ENCODE peak calls at places on chromosomes 6 and 20, in ten cellular contexts. C is osteoblast; S is lung; F is A549; Y is AG04450; X is colonic mucosa; E is left lung; R is CD8-positive, alpha-beta T cell; U is cardiac muscle cell; G is mammary epithelial cell. L is an unnamed sample.

GRCh38 chr20:38049800-38050199 is 16.3 kb downstream of the RPRD1B start:
- DNase-seq in C (peak; percentile 59), S (no peak), F (no peak), Y (peak; percentile 48), X (no peak), E (no peak), R (no peak), U (no peak), G (peak; percentile 92), L (no peak)

GRCh38 chr20:44384423-44385027 is 29.0 kb downstream of the HNF4A start:
- DNase-seq in C (peak; percentile 89), S (peak; percentile 84), F (peak; percentile 56), Y (peak; percentile 16), X (peak; percentile 93), E (peak; percentile 74), R (peak; percentile 76), U (peak; percentile 84), G (peak; percentile 61), L (peak; percentile 80)

GRCh38 chr20:57498425-57499400 is 26.2 kb downstream of the CTCFL start:
- DNase-seq in C (no peak), S (no peak), F (no peak), Y (no peak), X (peak; percentile 40), E (no peak), R (no peak), U (peak; percentile 78), G (no peak), L (no peak)

GRCh38 chr6:39053854-39054576 is 5.4 kb downstream of the GLP1R start:
- DNase-seq in C (peak; percentile 58), S (no peak), F (no peak), Y (no peak), X (no peak), E (no peak), R (no peak), U (no peak), G (no peak), L (no peak)

GRCh38 chr20:14996883-14997672 is 659.7 kb upstream of the FLRT3 start:
- DNase-seq in C (no peak), S (no peak), F (no peak), Y (no peak), X (no peak), E (no peak), R (no peak), U (no peak), G (peak; percentile 52), L (no peak)

GRCh38 chr6:99613398-99613704 is 6.7 kb downstream of the PRDM13 start:
- DNase-seq in C (peak; percentile 84), S (no peak), F (peak; percentile 31), Y (no peak), X (peak; percentile 41), E (no peak), R (no peak), U (peak; percentile 69), G (no peak), L (no peak)

GRCh38 chr6:30359276-30359675 is 14.3 kb downstream of the RPP21 start:
- DNase-seq in C (no peak), S (no peak), F (no peak), Y (no peak), X (no peak), E (no peak), R (no peak), U (no peak), G (no peak), L (no peak)

GRCh38 chr20:33709398-33709797 is 10.7 kb downstream of the PXMP4 start:
- DNase-seq in C (peak; percentile 56), S (no peak), F (no peak), Y (no peak), X (no peak), E (no peak), R (no peak), U (no peak), G (no peak), L (no peak)

GRCh38 chr6:73606428-73606827 is 47.4 kb downstream of the SLC17A5 start:
- DNase-seq in C (no peak), S (no peak), F (no peak), Y (no peak), X (no peak), E (no peak), R (no peak), U (no peak), G (no peak), L (no peak)

GRCh38 chr6:145789443-145789842 is 25.2 kb downstream of the FBXO30 start:
- DNase-seq in C (no peak), S (no peak), F (no peak), Y (peak; percentile 13), X (no peak), E (no peak), R (no peak), U (no peak), G (no peak), L (no peak)

GRCh38 chr6:136950436-136950835 is 28.3 kb downstream of the SLC35D3 start:
- DNase-seq in C (no peak), S (no peak), F (no peak), Y (no peak), X (no peak), E (no peak), R (no peak), U (no peak), G (no peak), L (no peak)

GRCh38 chr20:22815584-22815983 is 219.5 kb upstream of the SSTR4 start:
- DNase-seq in C (no peak), S (no peak), F (peak; percentile 47), Y (no peak), X (no peak), E (no peak), R (no peak), U (no peak), G (no peak), L (no peak)

GRCh38 chr6:9523462-9523861 is 891.4 kb downstream of the TFAP2A start:
- DNase-seq in C (peak; percentile 58), S (no peak), F (no peak), Y (peak; percentile 84), X (no peak), E (no peak), R (no peak), U (peak; percentile 18), G (peak; percentile 81), L (no peak)

GRCh38 chr20:19495905-19496703 is 262.0 kb upstream of the RIN2 start:
- DNase-seq in C (no peak), S (no peak), F (no peak), Y (no peak), X (no peak), E (no peak), R (no peak), U (no peak), G (no peak), L (no peak)

GRCh38 chr20:54668271-54669053 is 193.1 kb downstream of the DOK5 start:
- DNase-seq in C (no peak), S (no peak), F (peak; percentile 18), Y (no peak), X (no peak), E (no peak), R (peak; percentile 3), U (peak; percentile 58), G (no peak), L (no peak)

GRCh38 chr6:61217714-61218113 is 1068.3 kb downstream of the KHDRBS2 start:
- DNase-seq in C (no peak), S (no peak), F (no peak), Y (no peak), X (no peak), E (no peak), R (no peak), U (no peak), G (no peak), L (no peak)
- H3K9me3 ChIP-seq in C (peaks cover 2% of the 10 kb centered on the region), S (peaks cover 2% of the 10 kb centered on the region), F (no peaks in the 10 kb centered on the region), Y (peaks cover 6% of the 10 kb centered on the region), X (no peaks in the 10 kb centered on the region), E (no peaks in the 10 kb centered on the region), R (no peaks in the 10 kb centered on the region), U (no peaks in the 10 kb centered on the region), G (peaks cover 12% of the 10 kb centered on the region), L (no peaks in the 10 kb centered on the region)

GRCh38 chr6:112270756-112271155 is 16.4 kb upstream of the LAMA4 start:
- DNase-seq in C (no peak), S (no peak), F (no peak), Y (no peak), X (no peak), E (no peak), R (no peak), U (no peak), G (no peak), L (no peak)

GRCh38 chr6:112269979-112270378 is 15.6 kb upstream of the LAMA4 start:
- DNase-seq in C (no peak), S (no peak), F (no peak), Y (no peak), X (no peak), E (no peak), R (no peak), U (no peak), G (no peak), L (no peak)

GRCh38 chr6:112268628-112269027 is 14.3 kb upstream of the LAMA4 start:
- DNase-seq in C (no peak), S (no peak), F (no peak), Y (no peak), X (no peak), E (no peak), R (no peak), U (no peak), G (no peak), L (no peak)

GRCh38 chr6:112268011-112268410 is 13.6 kb upstream of the LAMA4 start:
- DNase-seq in C (no peak), S (no peak), F (no peak), Y (no peak), X (no peak), E (no peak), R (no peak), U (no peak), G (no peak), L (no peak)

DNA sequence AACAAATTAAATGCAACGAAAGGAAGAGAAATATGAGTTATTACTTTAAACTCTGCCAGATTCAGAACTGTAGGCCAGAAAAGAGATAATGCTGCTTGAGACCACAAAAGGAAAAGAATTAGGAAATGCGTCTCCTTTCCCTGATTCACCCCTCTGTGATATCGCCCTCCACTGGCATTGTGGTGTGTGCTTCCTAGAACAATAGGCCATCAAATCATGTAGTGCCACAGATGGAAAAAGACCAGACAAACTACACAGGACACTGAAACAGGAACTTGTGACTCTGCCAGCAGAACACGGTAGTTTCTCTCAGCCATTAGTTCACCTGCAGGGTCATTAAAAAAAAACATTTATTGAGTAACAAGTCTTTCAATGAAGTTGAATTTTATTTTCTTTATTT is 14.8 kb upstream of the LAMA4 start:
- DNase-seq in C (peak; percentile 86), S (no peak), F (no peak), Y (no peak), X (no peak), E (no peak), R (no peak), U (no peak), G (no peak), L (no peak)
- TF ChIP-seq CTCF in C (peak; percentile 76), S (no peak), F (peak; percentile 7), Y (peak; percentile 30), X (no peak), E (no peak), R (no peak), U (peak; percentile 67), G (peak; percentile 8), L (no peak)

GRCh38 chr20:49281913-49282467 is 4.1 kb upstream of the ZNFX1 start:
- DNase-seq in C (no peak), S (no peak), F (no peak), Y (no peak), X (no peak), E (no peak), R (no peak), U (no peak), G (no peak), L (no peak)
- H3K9me3 ChIP-seq in C (peaks cover 17% of the 10 kb centered on the region), S (peaks cover 31% of the 10 kb centered on the region), F (peaks cover 9% of the 10 kb centered on the region), Y (peaks cover 49% of the 10 kb centered on the region), X (no peaks in the 10 kb centered on the region), E (peaks cover 9% of the 10 kb centered on the region), R (peaks cover 48% of the 10 kb centered on the region), U (no peaks in the 10 kb centered on the region), G (no peaks in the 10 kb centered on the region), L (no peaks in the 10 kb centered on the region)

GRCh38 chr6:5950448-5950847 is 56.3 kb downstream of the NRN1 start:
- DNase-seq in C (no peak), S (no peak), F (no peak), Y (no peak), X (no peak), E (no peak), R (no peak), U (peak; percentile 10), G (no peak), L (no peak)
- TF ChIP-seq CTCF in C (peak; percentile 57), S (no peak), F (peak; percentile 11), Y (no peak), X (no peak), E (peak; percentile 60), R (no peak), U (peak; percentile 27), G (no peak), L (peak; percentile 22)

L was measured in pancreas.